ENCODE peak calls at places on chromosomes 11 and 22, in four cellular contexts. B is PC-3, C is pancreas, T is uterus. F is an unnamed sample. For H3K4me1, the result is how much of the 10 kb centered on the place peaks cover.

GRCh38 chr11:121889168-121889567 is 226.8 kb downstream of the BLID start:
- DNase-seq in C (no peak), B (no peak), T (peak), F (no peak)

GRCh38 chr11:2689551-2690260 is 10.1 kb downstream of the KCNQ1OT1 start:
- DNase-seq in C (peak), T (no peak), B (no peak), F (peak)

GRCh38 chr22:36850016-36850415 is 10.8 kb upstream of the NCF4 start:
- DNase-seq in C (no peak), T (no peak), B (no peak), F (no peak)

GRCh38 chr11:69839516-69839915 is 20.3 kb upstream of the FGF3 start:
- DNase-seq in T (no peak), C (no peak), B (no peak), F (peak)

GRCh38 chr22:35399114-35399677 is 744 bp upstream of the MCM5 start:
- DNase-seq in C (no peak), T (no peak), B (no peak), F (peak)

GRCh38 chr11:2792376-2793250 is 92.8 kb upstream of the KCNQ1OT1 start:
- DNase-seq in B (peak), T (peak), C (peak), F (peak)

GRCh38 chr22:36587289-36588154 is 58.6 kb upstream of the EIF3D start:
- DNase-seq in C (no peak), T (no peak), B (peak), F (no peak)

GRCh38 chr11:63951779-63952536 is 13.2 kb downstream of the NAA40 start:
- DNase-seq in C (no peak), B (no peak), T (no peak), F (no peak)

DNA sequence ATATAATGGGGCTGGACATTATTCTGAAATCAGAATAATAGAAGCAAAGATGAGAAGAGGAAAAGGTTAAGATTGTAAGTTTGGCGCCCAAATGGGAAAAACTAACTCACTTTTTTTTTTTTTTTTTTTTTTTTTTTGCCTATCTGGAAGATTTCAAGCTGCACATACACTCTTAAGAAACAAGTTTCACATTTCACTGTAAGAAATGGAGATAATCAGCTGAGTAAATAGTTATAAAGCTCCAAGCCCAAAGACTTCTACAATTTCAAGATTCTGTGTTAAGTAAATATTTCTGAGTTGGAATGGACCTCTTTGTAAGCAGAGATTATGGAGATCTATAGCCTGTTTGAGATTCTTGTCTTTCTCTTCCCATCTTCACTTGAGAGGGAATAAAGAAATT is 140.0 kb downstream of the SLC17A6 start:
- DNase-seq in C (no peak), T (no peak), B (no peak), F (no peak)
- H3K4me1 ChIP-seq in C (under half), T (under half), B (under half), F (under half)

DNA sequence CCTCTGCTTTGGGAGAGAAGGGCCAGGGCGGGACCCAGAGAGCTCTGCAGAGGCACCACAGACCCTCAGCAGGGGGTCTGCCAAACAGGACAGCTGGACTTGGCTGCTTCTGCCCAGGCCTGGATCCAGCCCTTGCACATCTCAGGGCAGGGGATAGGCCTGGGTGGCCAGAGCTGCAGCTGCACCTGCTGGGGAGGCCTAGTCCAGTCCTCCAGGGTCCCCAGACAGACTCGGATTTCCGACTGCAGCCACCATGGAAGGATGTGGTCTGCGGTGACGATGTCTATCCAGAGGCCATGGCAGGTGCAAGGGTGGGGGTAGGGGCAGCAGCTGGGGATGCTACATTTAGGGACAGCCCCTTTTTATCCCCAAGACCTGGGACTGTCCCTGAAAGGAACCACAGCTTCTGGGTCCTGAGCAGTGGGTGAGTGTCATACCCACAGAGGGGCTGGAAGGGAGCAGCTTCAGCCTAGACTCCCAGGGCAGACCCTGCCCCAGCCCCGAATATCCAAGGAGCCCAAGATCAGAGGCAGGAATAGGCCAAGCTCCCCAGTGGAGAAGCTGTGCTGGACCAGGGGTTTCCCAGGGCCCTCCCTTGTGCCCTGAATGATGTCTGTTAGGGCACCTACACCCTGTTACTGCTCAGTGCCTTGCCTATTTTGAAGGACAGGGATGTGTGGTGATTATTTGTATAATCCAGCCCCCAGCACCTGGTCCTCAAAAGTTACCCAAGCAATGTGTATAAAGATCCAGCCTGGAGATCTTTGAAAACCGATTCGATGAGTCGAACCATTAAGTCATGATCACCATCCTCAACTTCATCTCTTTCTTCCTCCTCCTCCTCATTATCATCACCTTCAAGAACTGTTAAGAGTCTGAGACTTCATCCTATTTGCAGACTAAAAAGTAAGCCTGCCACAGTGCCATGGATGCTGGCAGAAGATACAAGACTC is 2.5 kb upstream of the IGLL5 start:
- DNase-seq in T (no peak), C (no peak), B (no peak), F (no peak)
- H3K4me1 ChIP-seq in T (under half), C (under half), B (under half), F (under half)

GRCh38 chr11:123170929-123171328 is 24.1 kb downstream of the CLMP start:
- DNase-seq in T (no peak), C (no peak), B (no peak), F (no peak)
- H3K4me1 ChIP-seq in T (under half), C (under half), B (under half), F (under half)

DNA sequence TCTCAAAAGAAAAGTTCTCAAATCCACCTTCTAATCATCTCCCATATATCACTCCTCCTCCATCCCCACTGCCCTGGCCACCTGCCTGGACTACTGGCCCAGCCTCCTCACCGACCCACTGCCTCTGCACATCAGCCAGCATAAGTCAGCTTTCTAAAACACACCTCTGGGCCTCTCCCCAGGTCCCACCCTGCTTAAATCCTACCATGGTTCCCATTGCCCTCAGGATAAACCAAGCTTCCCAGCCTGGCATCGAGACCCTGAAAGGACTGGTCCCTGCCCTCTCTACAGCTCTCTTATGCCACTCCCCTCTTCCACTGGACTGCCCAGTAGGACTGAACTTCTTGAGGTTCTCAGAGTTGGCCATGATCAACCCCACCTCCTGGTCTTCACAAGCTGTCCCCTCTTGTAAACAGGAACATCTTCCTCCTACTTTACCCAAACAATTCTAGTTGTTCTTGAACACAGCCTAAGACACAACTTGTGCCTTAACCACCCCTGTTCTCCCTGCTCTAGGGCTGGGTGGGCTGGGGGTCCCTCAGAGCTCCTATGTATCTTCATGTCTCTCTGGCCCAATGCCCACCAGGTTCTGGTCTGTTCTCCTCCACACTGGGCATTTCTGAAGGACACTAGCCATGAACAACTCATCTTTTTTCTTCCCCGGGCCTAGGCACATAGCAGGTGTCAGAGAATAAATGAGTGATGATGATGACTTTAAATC is 12.6 kb upstream of the P2RY6 start:
- DNase-seq in B (no peak), C (no peak), T (no peak), F (no peak)
- H3K4me1 ChIP-seq in B (under half), C (under half), T (under half), F (under half)

GRCh38 chr11:119699227-119699626 is 29.8 kb downstream of the NECTIN1 start:
- DNase-seq in T (peak), C (no peak), B (no peak), F (peak)

GRCh38 chr11:119701591-119702260 is 27.3 kb downstream of the NECTIN1 start:
- DNase-seq in B (peak), C (no peak), T (no peak), F (no peak)

GRCh38 chr11:119700536-119701346 is 28.3 kb downstream of the NECTIN1 start:
- DNase-seq in C (no peak), T (no peak), B (peak), F (no peak)

GRCh38 chr11:119697882-119698281 is 31.1 kb downstream of the NECTIN1 start:
- DNase-seq in C (no peak), B (no peak), T (no peak), F (no peak)

GRCh38 chr11:119700030-119700429 is 29.0 kb downstream of the NECTIN1 start:
- DNase-seq in B (no peak), C (no peak), T (no peak), F (no peak)
- H3K4me1 ChIP-seq in B (under half), C (under half), T (under half), F (under half)

GRCh38 chr11:92769125-92769524 is 200.3 kb upstream of the MTNR1B start:
- DNase-seq in B (no peak), C (no peak), T (no peak), F (no peak)

GRCh38 chr11:92764128-92764527 is 205.3 kb upstream of the MTNR1B start:
- DNase-seq in C (no peak), T (no peak), B (no peak), F (no peak)

GRCh38 chr11:92767416-92767815 is 202.0 kb upstream of the MTNR1B start:
- DNase-seq in C (no peak), T (no peak), B (no peak), F (no peak)

GRCh38 chr11:92765418-92765817 is 204.0 kb upstream of the MTNR1B start:
- DNase-seq in B (no peak), C (no peak), T (no peak), F (no peak)

DNA sequence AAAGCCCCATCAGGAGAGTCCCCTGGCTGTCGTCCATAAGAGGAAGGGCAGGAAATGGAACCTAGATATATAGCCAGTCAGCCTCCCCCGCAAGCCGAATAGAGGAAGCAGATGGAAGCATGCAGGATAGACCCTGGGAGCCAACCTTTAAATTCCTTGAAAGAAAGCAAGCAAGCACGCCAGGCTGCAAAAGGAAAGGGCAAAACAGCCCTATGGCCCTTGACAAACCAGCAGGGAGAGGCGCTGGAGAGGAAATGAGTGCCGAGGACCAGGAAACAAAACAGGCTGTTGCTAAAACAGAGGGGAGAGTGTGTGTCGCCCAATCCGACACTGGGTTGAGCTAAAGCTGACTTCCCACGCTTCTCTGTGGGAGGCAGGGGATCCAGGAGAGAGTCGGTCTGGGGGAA is 203.5 kb upstream of the MTNR1B start:
- DNase-seq in B (no peak), T (peak), C (no peak), F (no peak)
- H3K4me1 ChIP-seq in B (under half), T (under half), C (under half), F (under half)

GRCh38 chr11:34240150-34240494 is 117.7 kb downstream of the ABTB2 start:
- DNase-seq in B (no peak), T (no peak), C (no peak), F (no peak)
- H3K4me1 ChIP-seq in B (under half), T (under half), C (under half), F (under half)

F was measured in Caco-2.